ENCODE peak calls at places on chromosomes 1 and 21, in four cellular contexts. B is AG04450, R is retinal pigment epithelial cell, Y is cardiac fibroblast. W is an unnamed sample.

GRCh38 chr1:93599479-93599878 is 82.2 kb downstream of the BCAR3 start:
- DNase-seq in B (no peak), R (no peak), Y (no peak), W (no peak)

GRCh38 chr1:234244482-234244881 is 128.8 kb upstream of the COA6 start:
- DNase-seq in B (no peak), R (no peak), Y (no peak), W (no peak)

GRCh38 chr1:51088474-51088873 is 13.6 kb upstream of the C1orf185 start:
- DNase-seq in B (no peak), R (no peak), Y (peak; percentile 39), W (no peak)

GRCh38 chr1:181490276-181490675 is 7.0 kb downstream of the CACNA1E start:
- DNase-seq in B (no peak), R (no peak), Y (no peak), W (no peak)

GRCh38 chr21:15986277-15986676 is 256.5 kb downstream of the USP25 start:
- DNase-seq in B (no peak), R (no peak), Y (no peak), W (no peak)

GRCh38 chr1:6180215-6180577 is at the start of gene CHD5:
- DNase-seq in B (no peak), R (no peak), Y (no peak), W (no peak)

GRCh38 chr1:233518344-233518743 is 95.6 kb upstream of the KCNK1 start:
- DNase-seq in B (no peak), R (no peak), Y (peak; percentile 4), W (no peak)

GRCh38 chr1:119766374-119766794 is 2.3 kb downstream of the HMGCS2 start:
- DNase-seq in B (no peak), R (no peak), Y (no peak), W (no peak)

GRCh38 chr1:24507423-24507804 is 4.8 kb downstream of the RCAN3 start:
- DNase-seq in B (no peak), R (no peak), Y (no peak), W (no peak)

GRCh38 chr1:223710179-223711133 is 1.9 kb upstream of the CAPN2 start:
- DNase-seq in B (no peak), R (no peak), Y (no peak), W (no peak)

GRCh38 chr1:81681570-81681969 is 119.2 kb upstream of the ADGRL2 start:
- DNase-seq in B (no peak), R (no peak), Y (peak; percentile 65), W (no peak)

GRCh38 chr1:47508900-47509488 is 71.2 kb downstream of the FOXD2 start:
- DNase-seq in B (no peak), R (no peak), Y (no peak), W (no peak)

GRCh38 chr1:69985901-69986439 is 219.4 kb downstream of the LRRC40 start:
- DNase-seq in B (no peak), R (no peak), Y (no peak), W (no peak)

GRCh38 chr1:183604048-183604808 is 14.0 kb upstream of the NCF2 start:
- DNase-seq in B (peak; percentile 83), R (no peak), Y (peak; percentile 81), W (no peak)

GRCh38 chr1:29554208-29554778 is 318.0 kb downstream of the PTPRU start:
- DNase-seq in B (no peak), R (no peak), Y (no peak), W (no peak)

GRCh38 chr1:202045699-202046098 is 35.3 kb downstream of the ELF3 start:
- DNase-seq in B (no peak), R (no peak), Y (no peak), W (no peak)

GRCh38 chr21:35212393-35213127 is 163.5 kb upstream of the RUNX1 start:
- DNase-seq in B (no peak), R (peak; percentile 85), Y (peak; percentile 71), W (no peak)

GRCh38 chr1:44044071-44044801 is 13.0 kb upstream of the SLC6A9 start:
- DNase-seq in B (no peak), R (no peak), Y (peak; percentile 54), W (no peak)

GRCh38 chr1:85601930-85602329 is 21.4 kb downstream of the CCN1 start:
- DNase-seq in B (no peak), R (no peak), Y (no peak), W (no peak)

GRCh38 chr1:26771643-26772321 is 16.0 kb upstream of the PIGV start:
- DNase-seq in B (peak; percentile 93), R (peak; percentile 89), Y (peak; percentile 99), W (no peak)

GRCh38 chr1:58249729-58250586 is 296.6 kb downstream of the OMA1 start:
- DNase-seq in B (no peak), R (no peak), Y (peak; percentile 37), W (no peak)

GRCh38 chr1:110829955-110830553 is 42.9 kb upstream of the CD53 start:
- DNase-seq in B (no peak), R (no peak), Y (peak; percentile 34), W (no peak)

GRCh38 chr1:39639333-39640130 is at the start of gene HEYL:
- DNase-seq in B (no peak), R (no peak), Y (peak; percentile 60), W (peak; percentile 92)

GRCh38 chr1:22861764-22862440 is 110.8 kb downstream of the LACTBL1 start:
- DNase-seq in B (peak; percentile 45), R (no peak), Y (peak; percentile 68), W (no peak)

GRCh38 chr1:151805066-151805820 is at the start of gene LINGO4:
- DNase-seq in B (no peak), R (no peak), Y (no peak), W (peak; percentile 80)

GRCh38 chr1:26529655-26530539 is at the start of gene RPS6KA1:
- DNase-seq in B (no peak), R (no peak), Y (no peak), W (peak; percentile 89)

GRCh38 chr1:25090707-25091422 is 141.4 kb downstream of the SYF2 start:
- DNase-seq in B (no peak), R (no peak), Y (no peak), W (no peak)

GRCh38 chr1:112358798-112359408 is 37.1 kb upstream of the CTTNBP2NL start:
- DNase-seq in B (peak; percentile 15), R (no peak), Y (peak; percentile 73), W (peak; percentile 96)

GRCh38 chr1:81558291-81559076 is 242.2 kb upstream of the ADGRL2 start:
- DNase-seq in B (no peak), R (no peak), Y (no peak), W (no peak)

GRCh38 chr1:28518745-28519341 is 13.0 kb downstream of the RCC1 start:
- DNase-seq in B (no peak), R (no peak), Y (peak; percentile 42), W (no peak)

GRCh38 chr1:71093938-71094337 is 13.1 kb upstream of the ZRANB2 start:
- DNase-seq in B (no peak), R (no peak), Y (peak; percentile 55), W (no peak)
- TF ChIP-seq CTCF in B (peak; percentile 58), R (peak; percentile 39), Y (peak; percentile 50), W (no peak)

GRCh38 chr1:63322944-63323865 is 838 bp downstream of the FOXD3 start:
- DNase-seq in B (no peak), R (no peak), Y (no peak), W (peak; percentile 85)
- H3K4me3 ChIP-seq in B (no peak overlapping the region), R (peak overlapping the region; percentile 12), Y (no peak overlapping the region), W (peak overlapping the region; percentile 23)

DNA sequence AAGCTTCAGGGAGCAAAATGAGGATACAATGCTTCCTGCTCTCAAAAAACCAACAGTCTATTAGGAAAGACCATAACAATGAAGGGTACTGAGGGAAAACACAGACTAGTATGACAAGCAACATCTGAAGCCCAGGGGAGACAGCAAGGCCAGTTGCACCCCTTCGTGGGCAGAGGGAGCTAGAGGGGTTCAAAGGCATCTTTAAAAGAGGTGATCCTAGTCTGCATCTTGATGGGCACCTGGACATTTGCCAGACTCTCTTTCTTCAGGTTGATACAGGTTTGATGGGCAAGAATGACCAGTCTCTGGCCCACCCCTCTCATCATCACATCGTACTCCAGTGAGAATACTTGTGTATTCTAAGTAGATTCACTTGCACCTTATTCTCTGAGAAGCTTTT is 177.7 kb downstream of the VAV3 start:
- DNase-seq in B (no peak), R (no peak), Y (no peak), W (no peak)
- TF ChIP-seq CTCF in B (no peak), R (no peak), Y (no peak), W (no peak)

GRCh38 chr21:30408782-30409494 is 13.1 kb downstream of the KRTAP13-1 start:
- DNase-seq in B (no peak), R (no peak), Y (peak; percentile 72), W (no peak)
- H3K4me3 ChIP-seq in B (no peak overlapping the region), R (no peak overlapping the region), Y (no peak overlapping the region), W (no peak overlapping the region)

DNA sequence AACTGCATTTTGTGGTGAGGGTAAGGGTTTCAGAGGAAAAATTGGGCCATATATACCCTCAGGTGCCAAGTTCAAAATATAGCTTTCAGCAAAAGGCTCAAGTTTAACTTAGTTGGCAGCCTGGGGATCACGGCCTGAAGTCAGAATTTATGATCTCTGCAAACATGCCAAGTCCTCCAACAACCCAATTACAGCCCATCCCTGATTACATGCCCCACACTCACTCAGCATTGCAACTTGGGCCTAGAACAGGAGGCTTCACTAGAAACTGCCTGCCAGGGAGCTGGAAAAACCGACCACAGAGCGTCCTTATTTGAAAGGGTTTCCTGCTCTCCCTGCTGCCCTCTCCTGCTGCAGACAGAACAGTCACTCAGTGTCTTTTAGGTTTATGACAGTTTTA is 12.4 kb downstream of the FYB2 start:
- DNase-seq in B (no peak), R (no peak), Y (no peak), W (no peak)
- TF ChIP-seq CTCF in B (no peak), R (peak; percentile 33), Y (no peak), W (no peak)

GRCh38 chr1:108901106-108901505 is 24.3 kb downstream of the GPSM2 start:
- DNase-seq in B (no peak), R (no peak), Y (no peak), W (no peak)

GRCh38 chr1:108893141-108893530 is 16.4 kb downstream of the GPSM2 start:
- DNase-seq in B (no peak), R (no peak), Y (peak; percentile 56), W (no peak)

GRCh38 chr1:108896160-108897150 is 19.7 kb downstream of the GPSM2 start:
- DNase-seq in B (peak; percentile 13), R (no peak), Y (no peak), W (no peak)

GRCh38 chr1:108892356-108893140 is 15.8 kb downstream of the GPSM2 start:
- DNase-seq in B (no peak), R (no peak), Y (peak; percentile 58), W (no peak)

DNA sequence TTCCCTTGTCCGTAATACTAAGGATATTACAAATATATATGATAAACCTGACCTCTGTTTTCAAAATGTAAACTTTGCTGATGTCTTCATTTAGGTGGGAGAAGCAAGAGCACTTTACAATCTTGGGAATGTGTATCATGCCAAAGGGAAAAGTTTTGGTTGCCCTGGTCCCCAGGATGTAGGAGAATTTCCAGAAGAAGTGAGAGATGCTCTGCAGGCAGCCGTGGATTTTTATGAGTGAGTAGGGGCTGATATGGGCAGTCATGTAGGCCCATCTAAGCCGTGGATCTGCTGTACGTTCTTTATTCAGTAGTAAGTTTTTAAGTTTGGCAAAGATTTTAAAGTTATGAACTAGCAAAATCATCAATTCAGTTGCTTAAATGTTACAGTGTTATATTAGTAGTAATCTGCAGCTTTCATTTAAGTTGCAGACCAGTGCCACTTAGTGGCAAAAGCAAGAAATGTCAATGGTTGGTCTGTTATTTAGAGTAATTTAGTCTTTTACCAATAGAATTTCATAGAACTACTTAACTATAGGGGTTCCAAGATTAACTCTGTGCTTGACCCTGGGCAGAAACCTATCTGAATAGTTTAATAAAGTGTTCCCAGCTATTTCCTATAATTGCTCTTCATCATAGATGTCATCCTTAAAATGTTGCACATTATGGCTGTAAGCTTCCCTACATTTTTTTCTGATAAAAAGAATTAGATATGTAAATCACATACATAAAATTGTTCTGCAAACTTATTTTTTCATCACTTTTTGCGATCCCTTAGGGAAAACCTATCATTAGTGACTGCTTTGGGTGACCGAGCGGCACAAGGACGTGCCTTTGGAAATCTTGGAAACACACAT is 21.3 kb downstream of the GPSM2 start:
- DNase-seq in B (peak; percentile 34), R (peak; percentile 31), Y (peak; percentile 79), W (no peak)
- H3K4me3 ChIP-seq in B (no peak overlapping the region), R (no peak overlapping the region), Y (no peak overlapping the region), W (no peak overlapping the region)